ENCODE peak calls at places on chromosome 15, in seven cellular contexts. One of them, this sample, is unnamed. For H3K36me3, the result is how much of the 10 kb centered on the place peaks cover.

GRCh38 chr15:63061971-63062370 is 19.4 kb downstream of the TPM1 start:
- DNase-seq in Peyer's patch: no peak
- DNase-seq in suprapubic skin: no peak
- DNase-seq in brain microvascular endothelial cell: no peak
- DNase-seq in heart left ventricle: no peak
- DNase-seq in psoas muscle: no peak
- DNase-seq in endodermal cell: no peak
- DNase-seq in this sample: no peak

GRCh38 chr15:60541784-60542617 is 63.1 kb upstream of the ICE2 start:
- DNase-seq in brain microvascular endothelial cell: no peak
- DNase-seq in heart left ventricle: no peak
- DNase-seq in psoas muscle: no peak
- DNase-seq in Peyer's patch: no peak
- DNase-seq in suprapubic skin: no peak
- DNase-seq in endodermal cell: no peak
- DNase-seq in this sample: no peak

GRCh38 chr15:40389824-40390595 is 7.5 kb downstream of the KNSTRN start:
- DNase-seq in brain microvascular endothelial cell: no peak
- DNase-seq in suprapubic skin: no peak
- DNase-seq in endodermal cell: no peak
- DNase-seq in Peyer's patch: no peak
- DNase-seq in psoas muscle: no peak
- DNase-seq in heart left ventricle: no peak
- DNase-seq in this sample: no peak

GRCh38 chr15:68819451-68820204 is 1.1 kb downstream of the ANP32A start:
- DNase-seq in endodermal cell: peak
- DNase-seq in suprapubic skin: no peak
- DNase-seq in brain microvascular endothelial cell: peak
- DNase-seq in heart left ventricle: peak
- DNase-seq in psoas muscle: peak
- DNase-seq in Peyer's patch: peak
- DNase-seq in this sample: no peak

GRCh38 chr15:43270676-43271306 is 4.1 kb upstream of the TGM5 start:
- DNase-seq in Peyer's patch: peak
- DNase-seq in suprapubic skin: no peak
- DNase-seq in psoas muscle: no peak
- DNase-seq in brain microvascular endothelial cell: no peak
- DNase-seq in endodermal cell: no peak
- DNase-seq in heart left ventricle: no peak
- DNase-seq in this sample: no peak

GRCh38 chr15:100786901-100787566 is 92.6 kb upstream of the ALDH1A3 start:
- DNase-seq in heart left ventricle: peak
- DNase-seq in endodermal cell: peak
- DNase-seq in brain microvascular endothelial cell: no peak
- DNase-seq in Peyer's patch: no peak
- DNase-seq in psoas muscle: no peak
- DNase-seq in suprapubic skin: no peak
- DNase-seq in this sample: no peak

GRCh38 chr15:62497356-62497755 is 332.3 kb upstream of the C2CD4B start:
- DNase-seq in Peyer's patch: no peak
- DNase-seq in psoas muscle: no peak
- DNase-seq in endodermal cell: no peak
- DNase-seq in brain microvascular endothelial cell: no peak
- DNase-seq in heart left ventricle: no peak
- DNase-seq in suprapubic skin: no peak
- DNase-seq in this sample: no peak

GRCh38 chr15:96306321-96306720 is 24.2 kb upstream of the NR2F2 start:
- DNase-seq in suprapubic skin: no peak
- DNase-seq in endodermal cell: no peak
- DNase-seq in brain microvascular endothelial cell: no peak
- DNase-seq in heart left ventricle: no peak
- DNase-seq in Peyer's patch: no peak
- DNase-seq in psoas muscle: no peak
- DNase-seq in this sample: no peak

GRCh38 chr15:51672913-51673857 is 8.1 kb upstream of the SCG3 start:
- DNase-seq in Peyer's patch: no peak
- DNase-seq in endodermal cell: no peak
- DNase-seq in psoas muscle: no peak
- DNase-seq in brain microvascular endothelial cell: no peak
- DNase-seq in heart left ventricle: no peak
- DNase-seq in suprapubic skin: no peak
- DNase-seq in this sample: no peak

GRCh38 chr15:80068578-80068977 is 9.1 kb downstream of the ZFAND6 start:
- DNase-seq in suprapubic skin: no peak
- DNase-seq in Peyer's patch: no peak
- DNase-seq in heart left ventricle: no peak
- DNase-seq in endodermal cell: no peak
- DNase-seq in brain microvascular endothelial cell: no peak
- DNase-seq in psoas muscle: no peak
- DNase-seq in this sample: no peak

GRCh38 chr15:79900087-79900486 is 3.3 kb upstream of the MTHFS start:
- DNase-seq in brain microvascular endothelial cell: no peak
- DNase-seq in suprapubic skin: no peak
- DNase-seq in psoas muscle: no peak
- DNase-seq in endodermal cell: no peak
- DNase-seq in Peyer's patch: no peak
- DNase-seq in heart left ventricle: no peak
- DNase-seq in this sample: no peak

GRCh38 chr15:47374222-47374621 is 343.1 kb upstream of the SEMA6D start:
- DNase-seq in psoas muscle: no peak
- DNase-seq in suprapubic skin: no peak
- DNase-seq in endodermal cell: peak
- DNase-seq in brain microvascular endothelial cell: peak
- DNase-seq in Peyer's patch: no peak
- DNase-seq in heart left ventricle: no peak
- DNase-seq in this sample: no peak

GRCh38 chr15:44159492-44159891 is 35.6 kb downstream of the FRMD5 start:
- DNase-seq in psoas muscle: no peak
- DNase-seq in Peyer's patch: no peak
- DNase-seq in brain microvascular endothelial cell: no peak
- DNase-seq in heart left ventricle: no peak
- DNase-seq in suprapubic skin: no peak
- DNase-seq in endodermal cell: no peak
- DNase-seq in this sample: no peak

GRCh38 chr15:27884726-27885125 is 214.4 kb downstream of the OCA2 start:
- DNase-seq in brain microvascular endothelial cell: no peak
- DNase-seq in Peyer's patch: no peak
- DNase-seq in psoas muscle: no peak
- DNase-seq in endodermal cell: no peak
- DNase-seq in suprapubic skin: no peak
- DNase-seq in heart left ventricle: no peak
- DNase-seq in this sample: no peak

GRCh38 chr15:82663186-82663600 is 16.0 kb upstream of the CPEB1 start:
- DNase-seq in brain microvascular endothelial cell: no peak
- DNase-seq in psoas muscle: peak
- DNase-seq in heart left ventricle: peak
- DNase-seq in suprapubic skin: no peak
- DNase-seq in Peyer's patch: no peak
- DNase-seq in endodermal cell: peak
- DNase-seq in this sample: no peak

GRCh38 chr15:75123395-75123794 is 78.3 kb upstream of the C15orf39 start:
- DNase-seq in endodermal cell: no peak
- DNase-seq in suprapubic skin: no peak
- DNase-seq in Peyer's patch: no peak
- DNase-seq in psoas muscle: no peak
- DNase-seq in heart left ventricle: no peak
- DNase-seq in brain microvascular endothelial cell: peak
- DNase-seq in this sample: no peak

GRCh38 chr15:77027111-77027696 is 32.3 kb downstream of the PSTPIP1 start:
- DNase-seq in Peyer's patch: no peak
- DNase-seq in heart left ventricle: no peak
- DNase-seq in brain microvascular endothelial cell: no peak
- DNase-seq in suprapubic skin: peak
- DNase-seq in psoas muscle: peak
- DNase-seq in endodermal cell: peak
- DNase-seq in this sample: no peak

GRCh38 chr15:72116680-72117447 is 1.1 kb downstream of the MYO9A start:
- DNase-seq in heart left ventricle: peak
- DNase-seq in psoas muscle: peak
- DNase-seq in brain microvascular endothelial cell: peak
- DNase-seq in endodermal cell: no peak
- DNase-seq in suprapubic skin: peak
- DNase-seq in Peyer's patch: peak
- DNase-seq in this sample: peak

GRCh38 chr15:44082558-44083151 is 112.4 kb downstream of the FRMD5 start:
- DNase-seq in brain microvascular endothelial cell: no peak
- DNase-seq in Peyer's patch: no peak
- DNase-seq in endodermal cell: no peak
- DNase-seq in heart left ventricle: no peak
- DNase-seq in suprapubic skin: no peak
- DNase-seq in psoas muscle: no peak
- DNase-seq in this sample: no peak

GRCh38 chr15:22811640-22812039 is 25.2 kb downstream of the NIPA1 start:
- DNase-seq in brain microvascular endothelial cell: no peak
- DNase-seq in heart left ventricle: no peak
- DNase-seq in endodermal cell: peak
- DNase-seq in suprapubic skin: no peak
- DNase-seq in Peyer's patch: no peak
- DNase-seq in psoas muscle: no peak
- DNase-seq in this sample: no peak

GRCh38 chr15:94266789-94267188 is 35.4 kb downstream of the MCTP2 start:
- DNase-seq in brain microvascular endothelial cell: no peak
- DNase-seq in Peyer's patch: no peak
- DNase-seq in endodermal cell: no peak
- DNase-seq in suprapubic skin: no peak
- DNase-seq in psoas muscle: no peak
- DNase-seq in heart left ventricle: no peak
- DNase-seq in this sample: no peak

GRCh38 chr15:64343222-64343621 is 12.8 kb downstream of the CSNK1G1 start:
- DNase-seq in brain microvascular endothelial cell: no peak
- DNase-seq in psoas muscle: no peak
- DNase-seq in Peyer's patch: no peak
- DNase-seq in endodermal cell: no peak
- DNase-seq in suprapubic skin: no peak
- DNase-seq in heart left ventricle: no peak
- DNase-seq in this sample: no peak
- H3K27ac ChIP-seq in brain microvascular endothelial cell: no peak
- H3K27ac ChIP-seq in psoas muscle: no peak
- H3K27ac ChIP-seq in Peyer's patch: no peak
- H3K27ac ChIP-seq in endodermal cell: no peak
- H3K27ac ChIP-seq in suprapubic skin: no peak
- H3K27ac ChIP-seq in heart left ventricle: no peak
- H3K27ac ChIP-seq in this sample: no peak

GRCh38 chr15:78396186-78396814 is 41.7 kb upstream of the IREB2 start:
- DNase-seq in brain microvascular endothelial cell: no peak
- DNase-seq in suprapubic skin: no peak
- DNase-seq in Peyer's patch: no peak
- DNase-seq in psoas muscle: no peak
- DNase-seq in endodermal cell: no peak
- DNase-seq in heart left ventricle: no peak
- DNase-seq in this sample: no peak

GRCh38 chr15:78394981-78395619 is 42.9 kb upstream of the IREB2 start:
- DNase-seq in endodermal cell: peak
- DNase-seq in psoas muscle: no peak
- DNase-seq in suprapubic skin: no peak
- DNase-seq in Peyer's patch: peak
- DNase-seq in brain microvascular endothelial cell: no peak
- DNase-seq in heart left ventricle: no peak
- DNase-seq in this sample: no peak

GRCh38 chr15:78397382-78397781 is 40.6 kb upstream of the IREB2 start:
- DNase-seq in psoas muscle: no peak
- DNase-seq in brain microvascular endothelial cell: no peak
- DNase-seq in endodermal cell: no peak
- DNase-seq in heart left ventricle: no peak
- DNase-seq in Peyer's patch: no peak
- DNase-seq in suprapubic skin: no peak
- DNase-seq in this sample: no peak

GRCh38 chr15:78398076-78398825 is 39.8 kb upstream of the IREB2 start:
- DNase-seq in heart left ventricle: no peak
- DNase-seq in Peyer's patch: no peak
- DNase-seq in brain microvascular endothelial cell: no peak
- DNase-seq in psoas muscle: no peak
- DNase-seq in endodermal cell: no peak
- DNase-seq in suprapubic skin: peak
- DNase-seq in this sample: no peak

DNA sequence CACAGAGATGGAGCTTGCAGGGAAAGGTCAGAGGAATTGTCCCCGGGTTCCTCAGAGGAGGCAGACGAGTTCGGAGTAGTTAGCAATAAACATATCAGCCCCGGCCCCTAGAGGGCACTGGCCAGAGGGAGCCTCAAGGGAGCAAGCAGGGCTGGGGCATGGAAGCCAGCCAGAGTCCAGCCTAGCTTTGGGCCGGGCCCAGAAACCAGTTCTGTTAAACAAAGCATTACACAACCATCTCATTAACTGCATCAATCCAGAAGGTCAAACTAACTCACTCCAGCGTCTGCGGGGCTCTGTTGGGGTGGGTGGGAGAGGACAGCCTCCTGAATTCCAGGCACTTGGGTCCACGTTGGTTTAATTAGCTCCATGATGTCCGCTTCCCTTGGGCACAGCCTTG is 41.0 kb upstream of the IREB2 start:
- DNase-seq in brain microvascular endothelial cell: no peak
- DNase-seq in endodermal cell: peak
- DNase-seq in Peyer's patch: no peak
- DNase-seq in psoas muscle: peak
- DNase-seq in suprapubic skin: peak
- DNase-seq in heart left ventricle: no peak
- DNase-seq in this sample: no peak
- TF ChIP-seq CTCF in brain microvascular endothelial cell: peak
- TF ChIP-seq CTCF in endodermal cell: peak
- TF ChIP-seq CTCF in Peyer's patch: peak
- TF ChIP-seq CTCF in psoas muscle: peak
- TF ChIP-seq CTCF in suprapubic skin: no peak
- TF ChIP-seq CTCF in heart left ventricle: no peak
- TF ChIP-seq CTCF in this sample: no peak

GRCh38 chr15:90211009-90211408 is 9.9 kb downstream of the SEMA4B start:
- DNase-seq in brain microvascular endothelial cell: no peak
- DNase-seq in suprapubic skin: no peak
- DNase-seq in heart left ventricle: no peak
- DNase-seq in endodermal cell: no peak
- DNase-seq in psoas muscle: no peak
- DNase-seq in Peyer's patch: no peak
- DNase-seq in this sample: no peak
- H3K36me3 ChIP-seq in brain microvascular endothelial cell: under half
- H3K36me3 ChIP-seq in suprapubic skin: under half
- H3K36me3 ChIP-seq in heart left ventricle: under half
- H3K36me3 ChIP-seq in endodermal cell: under half
- H3K36me3 ChIP-seq in psoas muscle: under half
- H3K36me3 ChIP-seq in Peyer's patch: under half
- H3K36me3 ChIP-seq in this sample: under half

GRCh38 chr15:98905981-98906711 is 101.4 kb downstream of the PGPEP1L start:
- DNase-seq in endodermal cell: no peak
- DNase-seq in Peyer's patch: no peak
- DNase-seq in heart left ventricle: no peak
- DNase-seq in psoas muscle: no peak
- DNase-seq in brain microvascular endothelial cell: peak
- DNase-seq in suprapubic skin: no peak
- DNase-seq in this sample: no peak

GRCh38 chr15:98901438-98901837 is 106.2 kb downstream of the PGPEP1L start:
- DNase-seq in endodermal cell: no peak
- DNase-seq in Peyer's patch: no peak
- DNase-seq in brain microvascular endothelial cell: peak
- DNase-seq in suprapubic skin: no peak
- DNase-seq in heart left ventricle: no peak
- DNase-seq in psoas muscle: no peak
- DNase-seq in this sample: no peak

GRCh38 chr15:98900382-98900781 is 107.2 kb downstream of the PGPEP1L start:
- DNase-seq in suprapubic skin: no peak
- DNase-seq in heart left ventricle: no peak
- DNase-seq in endodermal cell: no peak
- DNase-seq in brain microvascular endothelial cell: peak
- DNase-seq in psoas muscle: no peak
- DNase-seq in Peyer's patch: no peak
- DNase-seq in this sample: no peak

GRCh38 chr15:98904466-98905048 is 103.0 kb downstream of the PGPEP1L start:
- DNase-seq in Peyer's patch: no peak
- DNase-seq in psoas muscle: no peak
- DNase-seq in endodermal cell: peak
- DNase-seq in brain microvascular endothelial cell: peak
- DNase-seq in suprapubic skin: no peak
- DNase-seq in heart left ventricle: no peak
- DNase-seq in this sample: no peak

GRCh38 chr15:98903377-98904018 is 104.1 kb downstream of the PGPEP1L start:
- DNase-seq in psoas muscle: no peak
- DNase-seq in heart left ventricle: no peak
- DNase-seq in endodermal cell: no peak
- DNase-seq in brain microvascular endothelial cell: peak
- DNase-seq in Peyer's patch: no peak
- DNase-seq in suprapubic skin: no peak
- DNase-seq in this sample: no peak
- H3K27ac ChIP-seq in psoas muscle: no peak
- H3K27ac ChIP-seq in heart left ventricle: no peak
- H3K27ac ChIP-seq in endodermal cell: peak
- H3K27ac ChIP-seq in brain microvascular endothelial cell: peak
- H3K27ac ChIP-seq in Peyer's patch: no peak
- H3K27ac ChIP-seq in suprapubic skin: no peak
- H3K27ac ChIP-seq in this sample: peak